ENCODE peak calls at places on chromosomes 12 and 14, in eight cellular contexts. X, Y, O, L, K, B, Z and J are unnamed samples.

GRCh38 chr12:57085999-57086950 is 2.6 kb upstream of the NAB2 start:
- DNase-seq in Y (no peak), B (peak), O (peak), L (peak), X (peak), K (peak), Z (no peak), J (peak)

GRCh38 chr12:17818931-17819330 is 271.1 kb downstream of the RERGL start:
- DNase-seq in B (no peak), X (no peak), Z (no peak), O (no peak), K (peak), Y (no peak), L (no peak), J (no peak)

GRCh38 chr14:54567634-54568561 is 970 bp downstream of the SAMD4A start:
- DNase-seq in L (no peak), K (peak), Z (peak), X (peak), Y (no peak), O (peak), B (peak), J (peak)

GRCh38 chr12:74689071-74689655 is 151.5 kb downstream of the ATXN7L3B start:
- DNase-seq in B (peak), O (peak), Y (peak), L (no peak), Z (no peak), X (no peak), K (peak), J (peak)

GRCh38 chr14:33454022-33454645 is 496.7 kb downstream of the EGLN3 start:
- DNase-seq in Y (no peak), K (no peak), X (no peak), Z (no peak), B (no peak), O (no peak), L (no peak), J (peak)

GRCh38 chr12:15580431-15580830 is 208.8 kb downstream of the EPS8 start:
- DNase-seq in L (no peak), X (no peak), Y (no peak), Z (no peak), B (no peak), K (no peak), O (no peak), J (no peak)

GRCh38 chr14:95394297-95394891 is 74.7 kb upstream of the CLMN start:
- DNase-seq in B (no peak), X (no peak), O (no peak), L (no peak), K (no peak), Y (no peak), Z (no peak), J (no peak)

GRCh38 chr12:22047495-22047894 is 1.5 kb downstream of the CMAS start:
- DNase-seq in B (no peak), O (no peak), X (no peak), K (no peak), L (no peak), Z (no peak), Y (no peak), J (no peak)

GRCh38 chr14:75010472-75010871 is 7.8 kb downstream of the EIF2B2 start:
- DNase-seq in K (no peak), Z (no peak), Y (no peak), X (no peak), O (peak), B (peak), L (no peak), J (peak)

GRCh38 chr12:102964872-102965271 is 7.4 kb downstream of the ASCL1 start:
- DNase-seq in X (peak), Y (no peak), B (no peak), K (peak), Z (no peak), L (no peak), O (no peak), J (no peak)

GRCh38 chr14:104874571-104875411 is 9.7 kb downstream of the CEP170B start:
- DNase-seq in K (peak), L (no peak), O (no peak), Z (no peak), B (no peak), Y (no peak), X (peak), J (no peak)

GRCh38 chr14:56117765-56118610 is at the start of gene PELI2:
- DNase-seq in Z (peak), L (no peak), K (peak), B (peak), Y (no peak), X (peak), O (peak), J (peak)

GRCh38 chr12:122227341-122227740 is 1.5 kb upstream of the DIABLO start:
- DNase-seq in X (no peak), K (no peak), B (no peak), Z (peak), L (no peak), O (no peak), Y (no peak), J (no peak)

GRCh38 chr12:108477055-108477880 is 37.8 kb upstream of the FICD start:
- DNase-seq in L (no peak), Z (no peak), Y (no peak), X (no peak), O (no peak), B (no peak), K (no peak), J (no peak)

GRCh38 chr12:102009796-102010195 is 52.0 kb downstream of the WASHC3 start:
- DNase-seq in Y (no peak), B (no peak), Z (no peak), L (no peak), X (no peak), K (no peak), O (no peak), J (no peak)

GRCh38 chr14:48937796-48938195 is 648.4 kb downstream of the RPS29 start:
- DNase-seq in Y (no peak), B (no peak), X (no peak), K (no peak), L (no peak), Z (no peak), O (peak), J (no peak)

GRCh38 chr14:33568935-33569579 is 381.8 kb downstream of the EGLN3 start:
- DNase-seq in B (peak), Z (no peak), K (no peak), Y (no peak), X (no peak), O (no peak), L (no peak), J (peak)

GRCh38 chr14:50594577-50595316 is 34.8 kb downstream of the ATL1 start:
- DNase-seq in K (no peak), Y (no peak), O (no peak), L (no peak), X (no peak), B (no peak), Z (no peak), J (no peak)

GRCh38 chr12:106459124-106459523 is 101.6 kb downstream of the POLR3B start:
- DNase-seq in X (no peak), Y (no peak), O (no peak), B (no peak), L (no peak), Z (no peak), K (no peak), J (no peak)

GRCh38 chr14:75794615-75795038 is 133.6 kb downstream of the TTLL5 start:
- DNase-seq in Z (no peak), L (no peak), Y (no peak), X (no peak), B (peak), O (peak), K (no peak), J (peak)

GRCh38 chr12:100799770-100800169 is 5.2 kb downstream of the ANO4 start:
- DNase-seq in B (peak), X (no peak), O (no peak), Y (no peak), K (no peak), L (no peak), Z (no peak), J (no peak)

GRCh38 chr12:52566847-52567291 is 6.8 kb downstream of the KRT74 start:
- DNase-seq in Z (peak), X (no peak), O (no peak), K (no peak), Y (no peak), B (no peak), L (peak), J (no peak)

GRCh38 chr14:32507029-32507984 is 178.2 kb downstream of the AKAP6 start:
- DNase-seq in B (peak), Z (no peak), K (no peak), X (no peak), Y (peak), O (peak), L (no peak), J (peak)

GRCh38 chr12:27534060-27534764 is 10.2 kb downstream of the PPFIBP1 start:
- DNase-seq in L (no peak), Y (no peak), B (no peak), Z (no peak), O (no peak), X (no peak), K (no peak), J (no peak)

GRCh38 chr14:34810028-34810427 is 65.1 kb downstream of the BAZ1A start:
- DNase-seq in B (no peak), X (no peak), Y (no peak), Z (no peak), K (no peak), O (no peak), L (no peak), J (no peak)

GRCh38 chr12:111529424-111530368 is 69.4 kb downstream of the ATXN2 start:
- DNase-seq in O (peak), X (no peak), B (peak), K (peak), L (peak), Y (peak), Z (peak), J (peak)

GRCh38 chr14:33692762-33693161 is 258.1 kb downstream of the EGLN3 start:
- DNase-seq in B (peak), X (no peak), L (no peak), O (peak), K (no peak), Y (peak), Z (no peak), J (peak)

GRCh38 chr12:2387051-2387834 is 334.5 kb downstream of the CACNA1C start:
- DNase-seq in L (no peak), X (no peak), O (peak), Y (no peak), B (peak), Z (peak), K (no peak), J (no peak)

GRCh38 chr12:115135800-115136211 is 451.8 kb upstream of the TBX3 start:
- DNase-seq in K (no peak), B (peak), Y (no peak), Z (no peak), O (peak), L (no peak), X (peak), J (peak)

GRCh38 chr12:4909397-4909733 is 340 bp upstream of the KCNA1 start:
- DNase-seq in Y (no peak), B (no peak), Z (no peak), K (no peak), L (no peak), X (no peak), O (no peak), J (no peak)